ENCODE peak calls at places on chromosome 2, in ten cellular contexts. K is upper lobe of right lung; F is epithelial cell of proximal tubule; U is NCI-H1417; X is sigmoid colon; D is HEK293T; H is ELR; V is CD8-positive, alpha-beta T cell; B is esophagus squamous epithelium; G is GM13976. Z is an unnamed sample.

GRCh38 chr2:105795575-105795934 is 50.8 kb downstream of the NCK2 start:
- DNase-seq in B (no peak), V (no peak), G (no peak), D (no peak), X (no peak), F (no peak), U (peak), K (no peak), H (no peak), Z (no peak)

GRCh38 chr2:178306351-178307073 is 112.2 kb downstream of the OSBPL6 start:
- DNase-seq in V (no peak), G (peak), B (no peak), U (peak), X (no peak), K (peak), H (peak), F (no peak), D (peak), Z (peak)

GRCh38 chr2:54752439-54752838 is 29.0 kb downstream of the EML6 start:
- DNase-seq in K (no peak), U (no peak), X (no peak), H (no peak), B (no peak), V (no peak), F (no peak), D (no peak), G (no peak), Z (no peak)

GRCh38 chr2:134086594-134087219 is 167.2 kb upstream of the MGAT5 start:
- DNase-seq in H (no peak), G (no peak), U (no peak), F (no peak), X (no peak), K (no peak), D (no peak), V (no peak), B (no peak), Z (no peak)

GRCh38 chr2:73284296-73285161 is at the start of gene FBXO41:
- DNase-seq in F (no peak), U (peak), K (peak), H (peak), B (no peak), V (peak), G (peak), X (peak), D (peak), Z (peak)

GRCh38 chr2:44942304-44943030 is 965 bp downstream of the SIX3 start:
- DNase-seq in K (no peak), F (no peak), U (no peak), G (no peak), B (no peak), H (no peak), D (no peak), V (no peak), X (no peak), Z (no peak)

GRCh38 chr2:174597347-174598047 is at the start of gene WIPF1:
- DNase-seq in V (peak), F (no peak), H (peak), U (no peak), B (peak), D (no peak), G (peak), K (no peak), X (no peak), Z (no peak)

GRCh38 chr2:107808023-107808422 is 18.7 kb upstream of the RGPD4 start:
- DNase-seq in V (no peak), X (no peak), G (no peak), F (no peak), H (no peak), B (no peak), U (no peak), D (no peak), K (no peak), Z (no peak)

GRCh38 chr2:178629463-178629862 is 149.2 kb downstream of the PLEKHA3 start:
- DNase-seq in U (no peak), V (no peak), D (no peak), X (no peak), B (no peak), K (no peak), H (no peak), G (no peak), F (no peak), Z (no peak)

GRCh38 chr2:2743164-2743571 is 412.1 kb upstream of the MYT1L start:
- DNase-seq in H (no peak), X (peak), U (no peak), V (no peak), D (no peak), G (no peak), B (no peak), F (no peak), K (no peak), Z (no peak)

GRCh38 chr2:154709215-154709614 is 10.7 kb downstream of the KCNJ3 start:
- DNase-seq in K (no peak), X (no peak), H (no peak), V (no peak), D (no peak), G (no peak), U (peak), F (peak), B (no peak), Z (no peak)

GRCh38 chr2:8159211-8159965 is 522.5 kb upstream of the ID2 start:
- DNase-seq in D (no peak), K (no peak), U (no peak), B (no peak), G (no peak), F (no peak), V (no peak), X (no peak), H (no peak), Z (no peak)

GRCh38 chr2:104547251-104547650 is 306.7 kb upstream of the POU3F3 start:
- DNase-seq in D (no peak), H (no peak), U (peak), V (no peak), X (no peak), F (no peak), K (no peak), G (no peak), B (no peak), Z (no peak)

GRCh38 chr2:26691881-26692813 is at the start of gene KCNK3:
- DNase-seq in F (no peak), V (peak), B (no peak), D (peak), K (peak), G (peak), X (peak), U (peak), H (peak), Z (peak)

GRCh38 chr2:38057651-38058410 is 18.1 kb downstream of the CYP1B1 start:
- DNase-seq in U (no peak), F (peak), X (no peak), G (no peak), B (no peak), D (no peak), H (peak), V (no peak), K (no peak), Z (no peak)

GRCh38 chr2:109719871-109720270 is 74.2 kb upstream of the RGPD5 start:
- DNase-seq in K (peak), U (no peak), D (no peak), H (no peak), V (no peak), X (no peak), G (no peak), F (no peak), B (no peak), Z (no peak)

GRCh38 chr2:228819701-228820100 is 451.4 kb downstream of the PID1 start:
- DNase-seq in G (no peak), D (no peak), V (no peak), X (no peak), F (no peak), K (no peak), U (peak), H (peak), B (no peak), Z (no peak)

GRCh38 chr2:95292623-95293260 is 4.4 kb upstream of the KCNIP3 start:
- DNase-seq in K (no peak), D (no peak), H (peak), X (no peak), U (no peak), G (no peak), F (no peak), B (no peak), V (no peak), Z (no peak)

GRCh38 chr2:29281585-29281984 is 166.4 kb downstream of the CLIP4 start:
- DNase-seq in D (peak), U (peak), B (no peak), G (no peak), H (peak), V (no peak), K (no peak), F (no peak), X (peak), Z (no peak)

GRCh38 chr2:64839844-64840243 is 149.4 kb upstream of the SLC1A4 start:
- DNase-seq in F (no peak), G (peak), K (no peak), D (no peak), U (no peak), H (no peak), B (no peak), V (no peak), X (no peak), Z (no peak)

GRCh38 chr2:148541792-148542191 is 102.8 kb upstream of the EPC2 start:
- DNase-seq in K (no peak), G (no peak), U (no peak), D (no peak), H (no peak), V (no peak), X (no peak), F (no peak), B (no peak), Z (no peak)

GRCh38 chr2:129237966-129238725 is 741.3 kb upstream of the RAB6C start:
- DNase-seq in V (no peak), F (no peak), G (no peak), D (no peak), H (no peak), K (no peak), B (no peak), U (no peak), X (no peak), Z (no peak)

GRCh38 chr2:171404719-171405118 is 29.1 kb downstream of the METTL8 start:
- DNase-seq in F (no peak), K (no peak), D (no peak), G (no peak), B (no peak), U (no peak), H (no peak), V (no peak), X (no peak), Z (no peak)

GRCh38 chr2:45418532-45418931 is 192.5 kb downstream of the SRBD1 start:
- DNase-seq in G (no peak), V (no peak), H (no peak), D (no peak), U (no peak), X (no peak), F (no peak), B (no peak), K (no peak), Z (no peak)

GRCh38 chr2:128361376-128362131 is 42.9 kb upstream of the HS6ST1 start:
- DNase-seq in X (no peak), H (no peak), K (peak), B (no peak), U (no peak), G (no peak), F (no peak), D (no peak), V (peak), Z (no peak)

GRCh38 chr2:127423476-127423840 is 5.2 kb downstream of the PROC start:
- DNase-seq in B (no peak), U (peak), V (no peak), D (no peak), G (peak), F (no peak), K (peak), H (no peak), X (no peak), Z (no peak)

GRCh38 chr2:207939342-207940108 is 85.8 kb downstream of the PLEKHM3 start:
- DNase-seq in H (no peak), B (no peak), X (no peak), G (no peak), K (no peak), U (peak), D (no peak), F (no peak), V (no peak), Z (no peak)

GRCh38 chr2:31688282-31688681 is 107.5 kb upstream of the SRD5A2 start:
- DNase-seq in V (no peak), U (no peak), X (no peak), F (no peak), K (no peak), B (no peak), H (peak), G (no peak), D (no peak), Z (no peak)

GRCh38 chr2:223692227-223692947 is 90.2 kb upstream of the SCG2 start:
- DNase-seq in X (no peak), D (peak), K (no peak), V (no peak), H (peak), G (no peak), F (peak), B (no peak), U (peak), Z (no peak)

GRCh38 chr2:113219889-113220641 is 46.3 kb downstream of the PSD4 start:
- DNase-seq in F (no peak), H (peak), V (no peak), B (no peak), U (peak), X (peak), D (no peak), K (peak), G (no peak), Z (no peak)

GRCh38 chr2:139825726-139826125 is 1045.5 kb upstream of the NXPH2 start:
- DNase-seq in D (no peak), F (no peak), K (no peak), H (peak), V (no peak), G (no peak), X (no peak), B (no peak), U (no peak), Z (no peak)

GRCh38 chr2:216536725-216537124 is 38.1 kb downstream of the RPL37A start:
- DNase-seq in K (no peak), V (no peak), X (no peak), H (no peak), B (no peak), F (no peak), G (no peak), D (no peak), U (peak), Z (no peak)

GRCh38 chr2:134193774-134194173 is 60.1 kb upstream of the MGAT5 start:
- DNase-seq in B (no peak), D (peak), K (no peak), U (no peak), X (no peak), F (no peak), G (no peak), H (peak), V (no peak), Z (no peak)

GRCh38 chr2:233433029-233433428 is 78.7 kb downstream of the DGKD start:
- DNase-seq in V (no peak), B (no peak), U (no peak), F (no peak), G (no peak), K (no peak), D (no peak), X (no peak), H (no peak), Z (no peak)

GRCh38 chr2:56297671-56298070 is 113.9 kb downstream of the CCDC85A start:
- DNase-seq in F (no peak), V (no peak), K (no peak), B (no peak), X (no peak), D (no peak), G (no peak), U (no peak), H (no peak), Z (no peak)

GRCh38 chr2:102147935-102148334 is 5.4 kb downstream of the IL1R1 start:
- DNase-seq in U (no peak), G (no peak), V (no peak), B (no peak), H (peak), D (no peak), X (no peak), F (no peak), K (no peak), Z (no peak)

GRCh38 chr2:25161055-25161781 is 7.2 kb downstream of the POMC start:
- DNase-seq in D (no peak), B (peak), V (peak), F (no peak), K (peak), X (peak), G (peak), H (no peak), U (no peak), Z (no peak)

GRCh38 chr2:147250652-147251356 is 594.0 kb upstream of the ACVR2A start:
- DNase-seq in U (no peak), V (no peak), H (no peak), K (no peak), X (no peak), D (no peak), F (no peak), G (no peak), B (no peak), Z (no peak)

GRCh38 chr2:157355618-157356017 is 30.0 kb upstream of the ERMN start:
- DNase-seq in D (no peak), X (no peak), H (peak), G (no peak), B (no peak), K (no peak), F (no peak), U (no peak), V (no peak), Z (no peak)

Z was measured in D721Med.